ENCODE peak calls at places on chromosomes 6 and 20, in four cellular contexts. O is A549, C is SK-N-SH, T is GM12878. D is an unnamed sample.

GRCh38 chr6:165834613-165835259 is 171.7 kb upstream of the PDE10A start:
- DNase-seq in C (no peak), O (peak; percentile 34), T (no peak), D (no peak)

GRCh38 chr6:134217110-134217509 is 100.8 kb downstream of the SGK1 start:
- DNase-seq in O (no peak), C (no peak), T (no peak), D (no peak)

GRCh38 chr6:148682990-148683389 is 63.8 kb upstream of the UST start:
- DNase-seq in O (no peak), C (no peak), T (no peak), D (no peak)

GRCh38 chr6:34560366-34561226 is 4.5 kb upstream of the SPDEF start:
- DNase-seq in C (peak; percentile 66), O (no peak), T (no peak), D (peak; percentile 89)

GRCh38 chr6:5028921-5029320 is 25.1 kb upstream of the RPP40 start:
- DNase-seq in T (no peak), O (no peak), C (no peak), D (peak; percentile 36)

GRCh38 chr6:79073888-79074287 is 4.2 kb downstream of the PHIP start:
- DNase-seq in T (no peak), O (no peak), C (no peak), D (no peak)

GRCh38 chr6:21166754-21167153 is 426.8 kb upstream of the SOX4 start:
- DNase-seq in T (no peak), O (no peak), C (no peak), D (no peak)

GRCh38 chr20:22453244-22454080 is 130.9 kb downstream of the FOXA2 start:
- DNase-seq in O (peak; percentile 70), T (no peak), C (peak; percentile 25), D (peak; percentile 70)

GRCh38 chr6:130033999-130034814 is 15.8 kb downstream of the L3MBTL3 start:
- DNase-seq in C (no peak), T (no peak), O (no peak), D (no peak)

GRCh38 chr6:154247119-154247814 is 109.3 kb downstream of the IPCEF1 start:
- DNase-seq in C (no peak), T (no peak), O (no peak), D (no peak)

GRCh38 chr20:57097245-57097935 is 169.1 kb downstream of the BMP7 start:
- DNase-seq in T (no peak), C (no peak), O (no peak), D (no peak)

GRCh38 chr6:10347561-10348327 is 67.1 kb downstream of the TFAP2A start:
- DNase-seq in O (peak; percentile 36), T (no peak), C (no peak), D (no peak)

GRCh38 chr20:17556842-17557674 is 12.8 kb upstream of the DSTN start:
- DNase-seq in T (no peak), C (peak; percentile 53), O (no peak), D (no peak)

GRCh38 chr20:48722002-48722731 is 105.6 kb downstream of the PREX1 start:
- DNase-seq in T (no peak), C (no peak), O (no peak), D (no peak)

GRCh38 chr20:50094522-50094921 is 18.4 kb downstream of the UBE2V1 start:
- DNase-seq in C (no peak), O (no peak), T (no peak), D (no peak)

GRCh38 chr20:22106308-22106938 is 401.0 kb downstream of the PAX1 start:
- DNase-seq in O (peak; percentile 10), C (peak; percentile 11), T (no peak), D (peak; percentile 61)

GRCh38 chr20:38907918-38908677 is 18.1 kb upstream of the FAM83D start:
- DNase-seq in O (no peak), T (no peak), C (no peak), D (no peak)

GRCh38 chr20:42485566-42485965 is 704.1 kb downstream of the PTPRT start:
- DNase-seq in C (no peak), O (no peak), T (no peak), D (no peak)
- TF ChIP-seq PBX3 in C (no peak), O (no peak), T (no peak), D (no peak)

GRCh38 chr6:163941471-163941980 is 527.0 kb downstream of the QKI start:
- DNase-seq in C (no peak), T (no peak), O (no peak), D (no peak)
- TF ChIP-seq PBX3 in C (no peak), T (no peak), O (no peak), D (no peak)

DNA sequence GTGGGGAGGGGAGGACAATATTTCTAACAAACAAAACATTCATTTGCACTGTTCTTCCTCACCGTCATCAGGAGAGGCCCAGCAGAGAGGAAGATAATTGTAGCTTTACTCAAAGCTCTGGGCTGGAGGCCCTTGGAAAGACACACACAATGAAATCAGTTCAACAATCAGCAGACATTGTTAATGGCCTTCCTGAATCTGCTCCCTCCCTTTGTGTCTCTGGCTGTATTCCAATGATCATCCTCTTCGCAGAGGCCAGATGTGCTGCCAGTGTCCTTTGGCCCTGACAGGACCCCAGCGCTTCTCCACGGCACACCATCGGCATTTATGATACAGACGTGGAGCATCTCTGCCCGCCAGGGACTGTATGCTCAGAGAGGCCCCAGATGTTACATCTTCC is 44.6 kb upstream of the LRFN2 start:
- DNase-seq in O (no peak), C (peak; percentile 70), T (no peak), D (no peak)
- TF ChIP-seq PBX3 in O (no peak), C (no peak), T (no peak), D (no peak)

GRCh38 chr6:74182992-74183391 is 487.0 kb downstream of the CD109 start:
- DNase-seq in T (no peak), O (no peak), C (no peak), D (peak; percentile 31)
- TF ChIP-seq PBX3 in T (no peak), O (no peak), C (no peak), D (no peak)

GRCh38 chr20:2557873-2558580 is 21.7 kb downstream of the TMC2 start:
- DNase-seq in O (no peak), T (no peak), C (no peak), D (no peak)

GRCh38 chr20:2559641-2560040 is 23.3 kb downstream of the TMC2 start:
- DNase-seq in C (no peak), O (no peak), T (no peak), D (no peak)

GRCh38 chr20:2563116-2563515 is 26.7 kb downstream of the TMC2 start:
- DNase-seq in O (no peak), C (no peak), T (no peak), D (no peak)

DNA sequence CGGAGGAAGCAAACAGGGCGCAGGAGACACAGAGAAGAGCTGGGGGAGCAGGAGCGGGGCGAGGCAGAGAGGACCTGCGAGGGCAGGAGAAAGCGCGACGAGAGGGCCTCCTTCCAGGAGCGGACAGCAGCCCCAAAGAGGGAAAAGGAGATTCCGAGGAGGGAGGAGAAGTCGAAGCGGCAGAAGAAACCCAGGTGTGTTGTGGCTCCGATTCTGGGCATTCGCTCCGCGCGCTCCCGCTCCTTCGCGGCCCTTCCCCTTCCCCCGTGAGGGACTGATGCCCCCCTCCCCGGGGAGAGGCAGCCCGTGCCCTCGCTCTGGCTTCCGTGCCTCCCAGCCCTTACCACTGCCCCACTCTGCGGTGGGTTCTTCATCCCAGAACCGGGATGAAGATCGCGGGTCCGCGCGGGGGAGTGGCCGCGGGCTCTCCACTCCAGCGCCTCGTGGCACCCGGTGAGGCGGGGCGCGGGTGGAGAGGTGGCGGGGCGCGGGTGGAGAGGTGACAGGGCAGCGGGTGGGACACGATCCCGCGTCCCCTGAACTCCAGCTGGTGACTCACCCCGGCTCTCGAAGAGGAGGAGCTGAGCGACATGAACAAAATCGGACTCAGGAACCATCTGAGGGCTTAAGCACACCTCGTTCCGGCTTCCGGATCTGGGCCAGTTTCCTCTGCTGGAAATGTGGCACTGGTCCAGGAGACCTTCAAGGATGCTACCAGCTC is 22.4 kb downstream of the TMC2 start:
- DNase-seq in T (no peak), C (no peak), O (peak; percentile 21), D (no peak)
- TF ChIP-seq PBX3 in T (no peak), C (no peak), O (no peak), D (no peak)

GRCh38 chr20:7144464-7144863 is 377.0 kb downstream of the BMP2 start:
- DNase-seq in O (no peak), T (no peak), C (no peak), D (no peak)

GRCh38 chr20:7151666-7152065 is 384.2 kb downstream of the BMP2 start:
- DNase-seq in T (no peak), C (no peak), O (no peak), D (no peak)

GRCh38 chr20:7152071-7152470 is 384.6 kb downstream of the BMP2 start:
- DNase-seq in O (no peak), C (no peak), T (no peak), D (no peak)

GRCh38 chr20:7147220-7147601 is 379.7 kb downstream of the BMP2 start:
- DNase-seq in C (no peak), O (no peak), T (no peak), D (peak; percentile 82)

DNA sequence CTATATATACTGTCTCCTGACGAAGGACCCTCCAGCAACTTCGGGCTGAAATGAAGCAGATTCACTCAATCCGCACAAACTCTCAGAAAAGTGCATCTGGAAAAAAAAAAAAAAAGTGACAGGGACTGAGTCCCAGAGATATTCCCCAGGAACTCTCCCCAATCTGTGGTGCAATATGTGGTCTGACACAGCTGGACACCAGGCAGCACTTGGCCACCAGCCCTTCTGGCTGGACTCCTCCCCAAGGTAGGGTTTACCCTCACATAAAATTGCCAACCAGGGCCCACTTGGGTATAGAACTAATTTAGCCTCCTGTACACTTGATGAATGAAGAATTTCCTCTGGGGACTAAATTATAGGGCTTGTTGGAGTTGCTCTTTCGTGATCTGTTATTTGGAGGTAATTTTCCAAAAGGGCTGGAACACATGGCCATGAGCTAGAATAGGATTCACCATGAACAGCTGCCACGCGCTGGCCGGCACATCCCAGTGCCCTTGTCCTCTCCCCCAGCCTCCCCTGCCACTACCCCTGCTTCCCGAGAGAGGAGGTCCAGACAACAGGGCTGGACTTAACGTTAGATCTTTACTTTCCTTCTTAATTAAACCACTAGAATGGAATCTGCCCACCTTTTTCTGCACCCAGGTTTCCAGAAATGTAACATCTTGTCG is 379.2 kb downstream of the BMP2 start:
- DNase-seq in T (no peak), O (no peak), C (no peak), D (no peak)
- TF ChIP-seq PBX3 in T (no peak), O (no peak), C (no peak), D (no peak)

D was measured in HepG2.